ENCODE peak calls at places on chromosomes 13 and 19, in five cellular contexts. H is BE2C; F is cardiac muscle cell; J is mucosa of descending colon; U is CD4-positive, alpha-beta memory T cell. T is an unnamed sample.

GRCh38 chr13:75723927-75724326 is 87.8 kb downstream of the LMO7 start:
- DNase-seq in H (no peak), J (no peak), F (no peak), U (no peak), T (no peak)

GRCh38 chr19:55648657-55649578 is 906 bp downstream of the CCDC106 start:
- DNase-seq in U (no peak), J (no peak), H (no peak), F (no peak), T (no peak)

GRCh38 chr13:45503658-45504057 is 38.9 kb downstream of the COG3 start:
- DNase-seq in J (no peak), U (no peak), F (no peak), H (no peak), T (no peak)

GRCh38 chr19:31670931-31671330 is 321.7 kb upstream of the TSHZ3 start:
- DNase-seq in H (no peak), J (no peak), U (no peak), F (no peak), T (no peak)

GRCh38 chr19:33193269-33193863 is 764 bp upstream of the LRP3 start:
- DNase-seq in J (peak; percentile 8), U (no peak), H (no peak), F (no peak), T (no peak)

GRCh38 chr13:105587786-105588185 is 947.7 kb downstream of the EFNB2 start:
- DNase-seq in J (no peak), U (no peak), H (no peak), F (no peak), T (no peak)

GRCh38 chr19:1113278-1113985 is 9.6 kb downstream of the GPX4 start:
- DNase-seq in J (peak; percentile 98), F (peak; percentile 98), H (peak; percentile 99), U (peak; percentile 77), T (no peak)

GRCh38 chr13:100650321-100650720 is 24.3 kb downstream of the TMTC4 start:
- DNase-seq in U (no peak), F (no peak), H (no peak), J (no peak), T (no peak)

GRCh38 chr19:44741258-44741731 is 7.2 kb upstream of the BCL3 start:
- DNase-seq in F (peak; percentile 49), H (no peak), J (no peak), U (no peak), T (no peak)

GRCh38 chr13:56019606-56020005 is 1121.1 kb upstream of the PRR20A start:
- DNase-seq in J (no peak), H (no peak), F (no peak), U (no peak), T (no peak)

GRCh38 chr19:14517840-14518505 is at the start of gene DNAJB1:
- DNase-seq in J (peak; percentile 91), H (peak; percentile 75), U (peak; percentile 73), F (peak; percentile 83), T (no peak)

GRCh38 chr13:109698779-109699178 is 87.6 kb downstream of the IRS2 start:
- DNase-seq in J (no peak), H (no peak), U (no peak), F (peak; percentile 70), T (no peak)

GRCh38 chr19:3073931-3074595 is 11.8 kb upstream of the TLE5 start:
- DNase-seq in H (no peak), J (no peak), U (no peak), F (peak; percentile 45), T (no peak)

GRCh38 chr19:10566658-10567410 is 1.0 kb upstream of the KRI1 start:
- DNase-seq in J (peak; percentile 77), H (no peak), U (peak; percentile 72), F (no peak), T (no peak)

GRCh38 chr13:95624020-95624419 is 20.5 kb downstream of the DZIP1 start:
- DNase-seq in J (no peak), H (peak; percentile 43), F (peak; percentile 73), U (peak; percentile 31), T (peak; percentile 60)

GRCh38 chr13:109862627-109863026 is 76.2 kb upstream of the IRS2 start:
- DNase-seq in J (no peak), F (peak; percentile 60), U (no peak), H (no peak), T (no peak)

GRCh38 chr19:19410553-19411550 is 5.4 kb downstream of the GATAD2A start:
- DNase-seq in H (no peak), U (no peak), F (no peak), J (no peak), T (no peak)

GRCh38 chr13:69912576-69913074 is 195.0 kb upstream of the ATXN8OS start:
- DNase-seq in F (no peak), H (no peak), J (no peak), U (no peak), T (no peak)

GRCh38 chr19:17948967-17949930 is 16.4 kb downstream of the CCDC124 start:
- DNase-seq in H (peak; percentile 25), F (no peak), J (no peak), U (no peak), T (no peak)

GRCh38 chr13:100387416-100387815 is 201.2 kb downstream of the GGACT start:
- DNase-seq in F (no peak), U (no peak), J (no peak), H (no peak), T (no peak)

GRCh38 chr19:49119411-49120324 is at the start of gene PPFIA3:
- DNase-seq in J (peak; percentile 71), H (peak; percentile 50), U (peak; percentile 23), F (peak; percentile 73), T (no peak)

GRCh38 chr19:2059422-2060201 is 8.6 kb upstream of the MKNK2 start:
- DNase-seq in F (peak; percentile 79), H (peak; percentile 53), J (peak; percentile 91), U (no peak), T (no peak)

GRCh38 chr13:41313659-41314197 is 2.7 kb downstream of the NAA16 start:
- DNase-seq in J (no peak), H (no peak), U (no peak), F (no peak), T (no peak)

GRCh38 chr13:27036236-27036981 is 135.2 kb downstream of the USP12 start:
- DNase-seq in J (no peak), F (peak; percentile 11), U (no peak), H (no peak), T (no peak)
- H3K4me1 ChIP-seq in J (no peaks in the 10 kb centered on the region), F (peaks cover 20% of the 10 kb centered on the region), U (no peaks in the 10 kb centered on the region), H (no peaks in the 10 kb centered on the region), T (peaks cover 13% of the 10 kb centered on the region)

DNA sequence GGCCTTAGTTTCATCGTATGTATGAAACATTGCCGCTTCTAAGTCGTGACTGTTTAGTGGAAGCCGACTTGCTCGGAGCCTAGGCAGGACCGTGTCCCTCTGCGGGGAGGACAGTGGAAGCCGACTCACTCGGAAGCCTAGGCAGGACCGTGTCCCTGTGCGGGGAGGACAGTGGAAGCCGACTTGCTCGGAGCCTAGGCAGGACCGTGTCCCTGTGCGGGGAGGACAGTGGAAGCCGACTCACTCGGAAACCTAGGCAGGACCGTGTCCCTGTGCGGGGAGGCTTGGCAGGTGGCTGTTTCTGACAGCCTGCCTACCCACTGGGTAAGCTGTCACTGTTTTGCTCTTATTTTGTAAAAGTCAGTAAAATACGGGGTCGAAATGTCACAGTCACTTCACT is 20.4 kb upstream of the DCUN1D2 start:
- DNase-seq in H (no peak), U (no peak), J (no peak), F (no peak), T (no peak)
- H3K36me3 ChIP-seq in H (peaks cover 12% of the 10 kb centered on the region), U (peaks cover 7% of the 10 kb centered on the region), J (no peaks in the 10 kb centered on the region), F (peaks cover 14% of the 10 kb centered on the region), T (peaks cover 84% of the 10 kb centered on the region)

GRCh38 chr13:77616027-77616426 is 80.5 kb downstream of the SCEL start:
- DNase-seq in U (no peak), F (no peak), H (no peak), J (no peak), T (no peak)
- H3K4me1 ChIP-seq in U (no peaks in the 10 kb centered on the region), F (no peaks in the 10 kb centered on the region), H (no peaks in the 10 kb centered on the region), J (no peaks in the 10 kb centered on the region), T (no peaks in the 10 kb centered on the region)

DNA sequence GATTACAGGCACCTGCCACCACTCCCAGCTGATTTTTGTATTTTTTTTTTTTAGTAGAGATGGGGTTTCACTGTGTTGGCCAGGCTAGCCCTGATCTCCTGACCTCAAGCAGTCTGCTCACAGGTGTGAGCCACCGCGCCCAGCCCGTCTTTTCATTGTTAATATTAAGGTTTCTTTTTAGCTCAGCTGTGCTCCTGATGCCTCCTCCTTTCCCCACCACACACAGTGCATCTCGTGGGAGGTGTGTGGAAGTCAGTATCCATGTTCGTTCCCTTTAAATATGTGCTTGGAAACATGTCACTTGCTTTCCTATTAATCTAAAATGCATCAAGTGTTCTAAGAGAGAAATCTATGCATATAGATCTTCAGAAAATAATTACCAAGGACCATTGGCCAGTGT is 53.5 kb downstream of the IPO5 start:
- DNase-seq in H (no peak), J (no peak), F (no peak), U (no peak), T (no peak)
- H3K36me3 ChIP-seq in H (peaks cover 82% of the 10 kb centered on the region), J (no peaks in the 10 kb centered on the region), F (peaks cover 83% of the 10 kb centered on the region), U (peaks cover 54% of the 10 kb centered on the region), T (peaks cover 87% of the 10 kb centered on the region)

T was measured in NT2/D1.